ENCODE peak calls at places on chromosomes 11 and 22, in five cellular contexts. One of them, this sample, is unnamed.

GRCh38 chr11:92765965-92766371 is 203.5 kb upstream of the MTNR1B start:
- DNase-seq in IMR-90: peak; percentile 2
- DNase-seq in A549: no peak
- DNase-seq in suprapubic skin: no peak
- DNase-seq in heart left ventricle: peak; percentile 33
- DNase-seq in this sample: peak; percentile 76

GRCh38 chr11:3340025-3340424 is 38.9 kb downstream of the ZNF195 start:
- DNase-seq in A549: no peak
- DNase-seq in heart left ventricle: no peak
- DNase-seq in suprapubic skin: no peak
- DNase-seq in IMR-90: peak; percentile 85
- DNase-seq in this sample: no peak

GRCh38 chr11:121596195-121597145 is 143.7 kb upstream of the SORL1-AS1 start:
- DNase-seq in IMR-90: peak; percentile 48
- DNase-seq in heart left ventricle: no peak
- DNase-seq in suprapubic skin: no peak
- DNase-seq in A549: no peak
- DNase-seq in this sample: no peak

GRCh38 chr11:119529936-119530335 is 107.0 kb upstream of the THY1 start:
- DNase-seq in IMR-90: no peak
- DNase-seq in A549: no peak
- DNase-seq in suprapubic skin: no peak
- DNase-seq in heart left ventricle: no peak
- DNase-seq in this sample: peak; percentile 15

GRCh38 chr11:38345286-38345685 is 1747.2 kb upstream of the RAG2 start:
- DNase-seq in IMR-90: no peak
- DNase-seq in A549: no peak
- DNase-seq in heart left ventricle: no peak
- DNase-seq in suprapubic skin: no peak
- DNase-seq in this sample: no peak

GRCh38 chr11:66619080-66619554 is 2.7 kb downstream of the RBM14 start:
- DNase-seq in IMR-90: peak; percentile 57
- DNase-seq in heart left ventricle: no peak
- DNase-seq in A549: no peak
- DNase-seq in suprapubic skin: no peak
- DNase-seq in this sample: no peak

GRCh38 chr11:123945132-123945531 is 1.5 kb upstream of the OR6T1 start:
- DNase-seq in IMR-90: no peak
- DNase-seq in suprapubic skin: no peak
- DNase-seq in A549: no peak
- DNase-seq in heart left ventricle: no peak
- DNase-seq in this sample: no peak

GRCh38 chr11:78567209-78567608 is 7.5 kb downstream of the NARS2 start:
- DNase-seq in IMR-90: peak; percentile 53
- DNase-seq in heart left ventricle: no peak
- DNase-seq in A549: no peak
- DNase-seq in suprapubic skin: no peak
- DNase-seq in this sample: no peak

GRCh38 chr22:44360686-44361381 is 48.1 kb upstream of the SHISAL1 start:
- DNase-seq in IMR-90: peak; percentile 80
- DNase-seq in A549: peak; percentile 47
- DNase-seq in suprapubic skin: peak; percentile 77
- DNase-seq in heart left ventricle: peak; percentile 77
- DNase-seq in this sample: peak; percentile 64

GRCh38 chr11:27254744-27255446 is 108.1 kb downstream of the CCDC34 start:
- DNase-seq in heart left ventricle: no peak
- DNase-seq in suprapubic skin: no peak
- DNase-seq in A549: no peak
- DNase-seq in IMR-90: peak; percentile 54
- DNase-seq in this sample: no peak
- H3K4me3 ChIP-seq in heart left ventricle: no peak overlapping the region
- H3K4me3 ChIP-seq in suprapubic skin: no peak overlapping the region
- H3K4me3 ChIP-seq in A549: no peak overlapping the region
- H3K4me3 ChIP-seq in IMR-90: no peak overlapping the region
- H3K4me3 ChIP-seq in this sample: no peak overlapping the region

DNA sequence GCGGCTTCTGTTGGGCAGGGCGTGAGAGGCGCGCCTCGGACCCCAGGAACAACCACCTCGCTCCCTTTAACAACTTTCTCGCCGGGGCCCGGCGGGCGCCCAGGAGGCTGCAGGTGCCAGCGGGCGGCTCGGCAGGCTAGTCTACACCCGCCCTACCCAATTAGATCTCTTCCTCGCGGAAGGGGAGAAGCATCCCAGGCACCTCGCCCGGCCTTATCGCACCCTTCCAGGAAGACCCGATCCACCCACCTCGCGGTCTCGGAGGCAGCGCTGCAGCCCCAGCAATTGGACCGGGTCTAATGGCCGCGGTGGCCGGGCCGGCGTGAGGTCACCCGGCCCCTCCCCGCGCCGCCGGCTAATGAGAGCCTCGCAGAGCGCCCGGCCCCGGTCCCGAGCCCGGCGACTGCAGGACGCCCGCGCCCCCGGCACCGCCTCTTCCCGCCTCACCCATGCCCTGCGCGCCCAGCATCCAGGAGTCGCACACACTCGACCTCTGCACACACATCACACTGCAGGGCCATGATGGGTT is at the start of gene PLAAT3:
- DNase-seq in suprapubic skin: peak; percentile 85
- DNase-seq in A549: peak; percentile 54
- DNase-seq in IMR-90: no peak
- DNase-seq in heart left ventricle: peak; percentile 89
- DNase-seq in this sample: peak; percentile 89
- TF ChIP-seq POLR2A in suprapubic skin: no peak
- TF ChIP-seq POLR2A in A549: peak; percentile 37
- TF ChIP-seq POLR2A in IMR-90: no peak
- TF ChIP-seq POLR2A in heart left ventricle: peak; percentile 88
- TF ChIP-seq POLR2A in this sample: no peak

GRCh38 chr11:17371614-17372013 is 16.8 kb downstream of the KCNJ11 start:
- DNase-seq in IMR-90: peak; percentile 53
- DNase-seq in A549: no peak
- DNase-seq in heart left ventricle: no peak
- DNase-seq in suprapubic skin: no peak
- DNase-seq in this sample: no peak
- H3K4me3 ChIP-seq in IMR-90: no peak overlapping the region
- H3K4me3 ChIP-seq in A549: no peak overlapping the region
- H3K4me3 ChIP-seq in heart left ventricle: no peak overlapping the region
- H3K4me3 ChIP-seq in suprapubic skin: no peak overlapping the region
- H3K4me3 ChIP-seq in this sample: no peak overlapping the region

GRCh38 chr11:69295079-69295994 is 1.4 kb downstream of the MYEOV start:
- DNase-seq in suprapubic skin: no peak
- DNase-seq in heart left ventricle: no peak
- DNase-seq in IMR-90: no peak
- DNase-seq in A549: no peak
- DNase-seq in this sample: peak; percentile 75

GRCh38 chr11:69296890-69297224 is 2.9 kb downstream of the MYEOV start:
- DNase-seq in A549: no peak
- DNase-seq in suprapubic skin: no peak
- DNase-seq in IMR-90: no peak
- DNase-seq in heart left ventricle: peak; percentile 74
- DNase-seq in this sample: no peak

GRCh38 chr11:69297225-69297925 is 3.4 kb downstream of the MYEOV start:
- DNase-seq in heart left ventricle: peak; percentile 96
- DNase-seq in suprapubic skin: peak; percentile 95
- DNase-seq in A549: peak; percentile 93
- DNase-seq in IMR-90: peak; percentile 99
- DNase-seq in this sample: peak; percentile 95

GRCh38 chr11:69294621-69295078 is 695 bp downstream of the MYEOV start:
- DNase-seq in heart left ventricle: no peak
- DNase-seq in suprapubic skin: no peak
- DNase-seq in A549: no peak
- DNase-seq in IMR-90: no peak
- DNase-seq in this sample: peak; percentile 71

DNA sequence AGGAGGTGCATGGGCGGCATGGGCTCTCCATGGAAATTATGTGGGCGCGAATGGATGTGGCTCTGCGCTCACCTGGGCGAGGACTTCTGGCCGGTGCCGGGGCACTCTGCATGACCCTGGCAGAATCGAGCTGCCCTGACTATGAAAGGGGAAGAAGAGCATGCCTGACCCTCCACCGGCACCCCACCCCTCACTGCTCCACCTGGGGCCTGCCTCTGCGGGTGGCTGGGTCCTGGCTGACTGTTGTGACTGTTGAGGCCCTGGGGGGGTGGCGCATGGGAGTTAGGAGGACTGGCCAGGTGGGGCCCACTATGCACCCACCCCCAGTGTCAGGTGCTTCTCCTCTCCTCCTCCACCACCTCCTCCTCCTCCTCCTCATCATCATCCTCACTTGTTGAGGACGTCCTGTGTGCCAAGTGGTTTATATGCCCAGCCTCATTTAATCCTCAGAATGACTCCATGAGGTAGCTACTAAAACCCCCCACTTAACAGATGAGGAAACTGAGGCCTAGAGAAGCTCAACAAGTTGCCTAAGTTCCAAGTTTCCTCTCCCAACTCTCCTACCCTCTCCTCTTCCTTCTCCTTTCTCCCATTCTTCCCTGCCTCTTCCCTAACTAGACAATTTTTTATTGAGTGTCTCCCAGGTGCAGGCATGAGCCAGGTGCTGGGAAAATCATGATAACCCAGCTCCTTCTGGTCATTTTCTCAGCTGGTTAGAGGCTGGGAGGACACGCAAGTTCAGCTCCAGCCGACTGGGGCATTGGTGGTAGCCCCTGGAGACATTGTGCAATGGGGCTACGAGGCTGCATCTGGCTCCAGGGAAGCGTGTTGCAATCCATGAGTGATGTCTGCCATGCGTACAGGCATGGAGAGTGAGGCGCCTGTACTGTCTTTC is 2.3 kb downstream of the MYEOV start:
- DNase-seq in heart left ventricle: peak; percentile 69
- DNase-seq in suprapubic skin: peak; percentile 92
- DNase-seq in IMR-90: peak; percentile 74
- DNase-seq in A549: no peak
- DNase-seq in this sample: peak; percentile 86
- TF ChIP-seq POLR2A in heart left ventricle: no peak
- TF ChIP-seq POLR2A in suprapubic skin: no peak
- TF ChIP-seq POLR2A in IMR-90: no peak
- TF ChIP-seq POLR2A in A549: no peak
- TF ChIP-seq POLR2A in this sample: no peak

GRCh38 chr11:22340803-22341581 is 2.8 kb downstream of the SLC17A6 start:
- DNase-seq in IMR-90: no peak
- DNase-seq in A549: no peak
- DNase-seq in heart left ventricle: no peak
- DNase-seq in suprapubic skin: no peak
- DNase-seq in this sample: no peak
- H3K4me3 ChIP-seq in IMR-90: no peak overlapping the region
- H3K4me3 ChIP-seq in A549: no peak overlapping the region
- H3K4me3 ChIP-seq in heart left ventricle: no peak overlapping the region
- H3K4me3 ChIP-seq in suprapubic skin: no peak overlapping the region
- H3K4me3 ChIP-seq in this sample: no peak overlapping the region

GRCh38 chr11:106493751-106494150 is 416.3 kb downstream of the AASDHPPT start:
- DNase-seq in A549: no peak
- DNase-seq in IMR-90: peak; percentile 26
- DNase-seq in suprapubic skin: no peak
- DNase-seq in heart left ventricle: no peak
- DNase-seq in this sample: no peak
- TF ChIP-seq POLR2A in A549: no peak
- TF ChIP-seq POLR2A in IMR-90: no peak
- TF ChIP-seq POLR2A in suprapubic skin: no peak
- TF ChIP-seq POLR2A in heart left ventricle: no peak
- TF ChIP-seq POLR2A in this sample: no peak

GRCh38 chr11:1391165-1392010 is 1.7 kb downstream of the BRSK2 start:
- DNase-seq in heart left ventricle: no peak
- DNase-seq in IMR-90: no peak
- DNase-seq in A549: no peak
- DNase-seq in suprapubic skin: no peak
- DNase-seq in this sample: no peak
- H3K4me3 ChIP-seq in heart left ventricle: no peak overlapping the region
- H3K4me3 ChIP-seq in IMR-90: no peak overlapping the region
- H3K4me3 ChIP-seq in A549: no peak overlapping the region
- H3K4me3 ChIP-seq in suprapubic skin: peak overlapping the region; percentile 2
- H3K4me3 ChIP-seq in this sample: no peak overlapping the region

DNA sequence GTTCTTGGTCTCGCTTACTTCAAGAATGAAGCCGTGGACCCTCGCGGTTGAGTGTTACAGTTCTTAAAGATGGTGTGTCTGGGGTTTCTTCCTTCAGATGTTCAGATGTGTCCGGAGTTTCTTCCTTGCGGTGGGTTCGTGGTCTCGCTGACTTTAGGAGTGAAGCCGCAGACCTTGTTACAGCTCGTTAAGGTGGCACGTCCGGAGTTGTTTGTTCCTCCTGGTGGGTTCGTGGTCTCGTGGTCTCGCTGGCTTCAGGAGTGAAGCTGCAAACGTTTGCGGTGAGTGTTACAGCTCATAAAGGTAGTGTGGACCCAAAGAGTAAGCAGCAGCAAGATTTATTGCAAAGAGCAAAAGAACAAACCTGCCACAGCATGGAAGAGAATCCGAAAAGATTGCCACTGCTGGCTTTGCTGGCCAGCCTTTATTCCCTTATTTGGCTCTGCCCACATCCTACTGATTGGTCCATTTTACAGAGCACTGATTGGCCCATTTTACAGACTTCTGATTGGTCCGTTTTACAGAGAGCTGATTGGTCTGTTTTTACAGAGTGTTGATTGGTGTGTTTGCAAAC is 27.1 kb upstream of the NXPE2 start:
- DNase-seq in A549: no peak
- DNase-seq in IMR-90: no peak
- DNase-seq in suprapubic skin: no peak
- DNase-seq in heart left ventricle: no peak
- DNase-seq in this sample: no peak
- TF ChIP-seq POLR2A in A549: no peak
- TF ChIP-seq POLR2A in IMR-90: no peak
- TF ChIP-seq POLR2A in suprapubic skin: no peak
- TF ChIP-seq POLR2A in heart left ventricle: no peak
- TF ChIP-seq POLR2A in this sample: no peak

GRCh38 chr11:63683133-63683991 is 2.1 kb downstream of the RTN3 start:
- DNase-seq in IMR-90: peak; percentile 53
- DNase-seq in heart left ventricle: no peak
- DNase-seq in suprapubic skin: no peak
- DNase-seq in A549: no peak
- DNase-seq in this sample: no peak
- H3K4me3 ChIP-seq in IMR-90: peak overlapping the region; percentile 87
- H3K4me3 ChIP-seq in heart left ventricle: no peak overlapping the region
- H3K4me3 ChIP-seq in suprapubic skin: peak overlapping the region; percentile 79
- H3K4me3 ChIP-seq in A549: peak overlapping the region; percentile 82
- H3K4me3 ChIP-seq in this sample: peak overlapping the region; percentile 67

GRCh38 chr22:33409134-33409533 is 351.0 kb upstream of the SYN3 start:
- DNase-seq in heart left ventricle: no peak
- DNase-seq in suprapubic skin: no peak
- DNase-seq in A549: no peak
- DNase-seq in IMR-90: no peak
- DNase-seq in this sample: no peak

GRCh38 chr22:33404723-33405122 is 346.5 kb upstream of the SYN3 start:
- DNase-seq in suprapubic skin: no peak
- DNase-seq in heart left ventricle: no peak
- DNase-seq in IMR-90: no peak
- DNase-seq in A549: no peak
- DNase-seq in this sample: no peak

GRCh38 chr22:33401291-33401690 is 343.1 kb upstream of the SYN3 start:
- DNase-seq in suprapubic skin: no peak
- DNase-seq in A549: no peak
- DNase-seq in heart left ventricle: no peak
- DNase-seq in IMR-90: peak; percentile 75
- DNase-seq in this sample: no peak

GRCh38 chr22:33402325-33402724 is 344.1 kb upstream of the SYN3 start:
- DNase-seq in heart left ventricle: no peak
- DNase-seq in suprapubic skin: no peak
- DNase-seq in A549: no peak
- DNase-seq in IMR-90: no peak
- DNase-seq in this sample: no peak

GRCh38 chr22:33405194-33405593 is 347.0 kb upstream of the SYN3 start:
- DNase-seq in A549: no peak
- DNase-seq in suprapubic skin: no peak
- DNase-seq in IMR-90: no peak
- DNase-seq in heart left ventricle: peak; percentile 43
- DNase-seq in this sample: no peak
- TF ChIP-seq POLR2A in A549: no peak
- TF ChIP-seq POLR2A in suprapubic skin: no peak
- TF ChIP-seq POLR2A in IMR-90: no peak
- TF ChIP-seq POLR2A in heart left ventricle: no peak
- TF ChIP-seq POLR2A in this sample: no peak